ENCODE peak calls at places on chromosome 22, in six cellular contexts. One of them, this sample, is unnamed.

GRCh38 chr22:50015451-50016307 is 3.1 kb upstream of the IL17REL start:
- DNase-seq in tibial nerve: no peak
- DNase-seq in kidney: peak
- DNase-seq in AG10803: no peak
- DNase-seq in fibroblast of lung: no peak
- DNase-seq in brain microvascular endothelial cell: no peak
- DNase-seq in this sample: no peak

GRCh38 chr22:47434336-47435203 is 672.1 kb downstream of the TBC1D22A start:
- DNase-seq in tibial nerve: no peak
- DNase-seq in kidney: no peak
- DNase-seq in AG10803: no peak
- DNase-seq in fibroblast of lung: no peak
- DNase-seq in brain microvascular endothelial cell: no peak
- DNase-seq in this sample: no peak

GRCh38 chr22:43880743-43881055 is 11.1 kb downstream of the PNPLA5 start:
- DNase-seq in tibial nerve: no peak
- DNase-seq in kidney: no peak
- DNase-seq in AG10803: no peak
- DNase-seq in fibroblast of lung: no peak
- DNase-seq in brain microvascular endothelial cell: no peak
- DNase-seq in this sample: no peak

GRCh38 chr22:24937114-24937513 is 9.4 kb downstream of the LHFPL7 start:
- DNase-seq in tibial nerve: no peak
- DNase-seq in kidney: no peak
- DNase-seq in AG10803: no peak
- DNase-seq in fibroblast of lung: peak
- DNase-seq in brain microvascular endothelial cell: peak
- DNase-seq in this sample: peak

GRCh38 chr22:32800158-32800557 is 1.3 kb upstream of the TIMP3 start:
- DNase-seq in tibial nerve: no peak
- DNase-seq in kidney: no peak
- DNase-seq in AG10803: no peak
- DNase-seq in fibroblast of lung: no peak
- DNase-seq in brain microvascular endothelial cell: no peak
- DNase-seq in this sample: no peak

GRCh38 chr22:48345631-48346030 is 1482.0 kb downstream of the BRD1 start:
- DNase-seq in tibial nerve: no peak
- DNase-seq in kidney: peak
- DNase-seq in AG10803: no peak
- DNase-seq in fibroblast of lung: no peak
- DNase-seq in brain microvascular endothelial cell: no peak
- DNase-seq in this sample: no peak

GRCh38 chr22:24037851-24038765 is 27.0 kb downstream of the CABIN1 start:
- DNase-seq in tibial nerve: no peak
- DNase-seq in kidney: no peak
- DNase-seq in AG10803: no peak
- DNase-seq in fibroblast of lung: no peak
- DNase-seq in brain microvascular endothelial cell: no peak
- DNase-seq in this sample: no peak

GRCh38 chr22:50270302-50271010 is at the start of gene MAPK11:
- DNase-seq in tibial nerve: peak
- DNase-seq in kidney: peak
- DNase-seq in AG10803: peak
- DNase-seq in fibroblast of lung: peak
- DNase-seq in brain microvascular endothelial cell: peak
- DNase-seq in this sample: peak

GRCh38 chr22:49380095-49380827 is 447.4 kb downstream of the BRD1 start:
- DNase-seq in tibial nerve: no peak
- DNase-seq in kidney: no peak
- DNase-seq in AG10803: no peak
- DNase-seq in fibroblast of lung: no peak
- DNase-seq in brain microvascular endothelial cell: no peak
- DNase-seq in this sample: no peak

GRCh38 chr22:49736538-49736937 is 91.1 kb downstream of the BRD1 start:
- DNase-seq in tibial nerve: no peak
- DNase-seq in kidney: peak
- DNase-seq in AG10803: no peak
- DNase-seq in fibroblast of lung: no peak
- DNase-seq in brain microvascular endothelial cell: no peak
- DNase-seq in this sample: no peak

GRCh38 chr22:49263101-49263500 is 564.6 kb downstream of the BRD1 start:
- DNase-seq in tibial nerve: no peak
- DNase-seq in kidney: no peak
- DNase-seq in AG10803: no peak
- DNase-seq in fibroblast of lung: no peak
- DNase-seq in brain microvascular endothelial cell: no peak
- DNase-seq in this sample: no peak

GRCh38 chr22:26033586-26033985 is 135.7 kb upstream of the SEZ6L start:
- DNase-seq in tibial nerve: no peak
- DNase-seq in kidney: no peak
- DNase-seq in AG10803: no peak
- DNase-seq in fibroblast of lung: no peak
- DNase-seq in brain microvascular endothelial cell: no peak
- DNase-seq in this sample: no peak
- TF ChIP-seq CTCF in tibial nerve: no peak
- TF ChIP-seq CTCF in kidney: no peak
- TF ChIP-seq CTCF in AG10803: no peak
- TF ChIP-seq CTCF in fibroblast of lung: no peak
- TF ChIP-seq CTCF in brain microvascular endothelial cell: no peak
- TF ChIP-seq CTCF in this sample: no peak

GRCh38 chr22:37818397-37819099 is 4.6 kb upstream of the GALR3 start:
- DNase-seq in tibial nerve: no peak
- DNase-seq in kidney: peak
- DNase-seq in AG10803: no peak
- DNase-seq in fibroblast of lung: peak
- DNase-seq in brain microvascular endothelial cell: peak
- DNase-seq in this sample: peak

GRCh38 chr22:37815593-37815992 is 7.6 kb upstream of the GALR3 start:
- DNase-seq in tibial nerve: no peak
- DNase-seq in kidney: no peak
- DNase-seq in AG10803: no peak
- DNase-seq in fibroblast of lung: no peak
- DNase-seq in brain microvascular endothelial cell: no peak
- DNase-seq in this sample: no peak

GRCh38 chr22:37819100-37819433 is 4.1 kb upstream of the GALR3 start:
- DNase-seq in tibial nerve: no peak
- DNase-seq in kidney: no peak
- DNase-seq in AG10803: no peak
- DNase-seq in fibroblast of lung: no peak
- DNase-seq in brain microvascular endothelial cell: no peak
- DNase-seq in this sample: no peak

GRCh38 chr22:37816543-37817180 is 6.5 kb upstream of the GALR3 start:
- DNase-seq in tibial nerve: no peak
- DNase-seq in kidney: no peak
- DNase-seq in AG10803: no peak
- DNase-seq in fibroblast of lung: no peak
- DNase-seq in brain microvascular endothelial cell: no peak
- DNase-seq in this sample: no peak

GRCh38 chr22:37817705-37818311 is 5.4 kb upstream of the GALR3 start:
- DNase-seq in tibial nerve: peak
- DNase-seq in kidney: peak
- DNase-seq in AG10803: peak
- DNase-seq in fibroblast of lung: peak
- DNase-seq in brain microvascular endothelial cell: peak
- DNase-seq in this sample: peak
- H3K4me3 ChIP-seq in tibial nerve: peak
- H3K4me3 ChIP-seq in kidney: peak
- H3K4me3 ChIP-seq in AG10803: peak
- H3K4me3 ChIP-seq in fibroblast of lung: peak
- H3K4me3 ChIP-seq in brain microvascular endothelial cell: peak
- H3K4me3 ChIP-seq in this sample: peak

DNA sequence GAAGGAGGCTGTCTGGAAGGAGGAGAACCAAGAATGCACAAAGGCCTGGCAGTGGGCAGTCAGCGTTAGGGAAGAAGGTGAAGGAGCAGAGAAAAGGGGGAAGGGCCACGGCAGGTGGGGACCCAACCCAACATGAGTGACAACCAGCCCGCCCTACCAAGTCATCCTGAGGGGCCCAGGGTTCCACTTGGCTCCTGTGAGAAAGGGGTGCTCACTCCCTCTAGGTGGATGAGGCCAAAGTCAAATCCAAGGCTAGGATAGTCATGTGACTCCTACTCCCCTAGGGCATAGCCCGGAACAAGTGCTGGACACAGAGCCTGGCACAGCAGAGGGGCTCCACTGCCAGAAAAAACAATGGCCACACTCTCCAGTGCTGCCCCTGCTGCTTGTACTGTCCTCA is 2.2 kb upstream of the DGCR2 start:
- DNase-seq in tibial nerve: no peak
- DNase-seq in kidney: no peak
- DNase-seq in AG10803: no peak
- DNase-seq in fibroblast of lung: no peak
- DNase-seq in brain microvascular endothelial cell: no peak
- DNase-seq in this sample: no peak
- TF ChIP-seq CTCF in tibial nerve: no peak
- TF ChIP-seq CTCF in kidney: no peak
- TF ChIP-seq CTCF in AG10803: no peak
- TF ChIP-seq CTCF in fibroblast of lung: no peak
- TF ChIP-seq CTCF in brain microvascular endothelial cell: no peak
- TF ChIP-seq CTCF in this sample: no peak

GRCh38 chr22:39528681-39529486 is 3.7 kb downstream of the RPS19BP1 start:
- DNase-seq in tibial nerve: peak
- DNase-seq in kidney: peak
- DNase-seq in AG10803: peak
- DNase-seq in fibroblast of lung: peak
- DNase-seq in brain microvascular endothelial cell: peak
- DNase-seq in this sample: peak
- H3K4me3 ChIP-seq in tibial nerve: peak
- H3K4me3 ChIP-seq in kidney: peak
- H3K4me3 ChIP-seq in AG10803: peak
- H3K4me3 ChIP-seq in fibroblast of lung: peak
- H3K4me3 ChIP-seq in brain microvascular endothelial cell: no peak
- H3K4me3 ChIP-seq in this sample: no peak

GRCh38 chr22:18077639-18078328 is at the start of gene PEX26:
- DNase-seq in tibial nerve: peak
- DNase-seq in kidney: peak
- DNase-seq in AG10803: peak
- DNase-seq in fibroblast of lung: peak
- DNase-seq in brain microvascular endothelial cell: peak
- DNase-seq in this sample: peak
- TF ChIP-seq CTCF in tibial nerve: no peak
- TF ChIP-seq CTCF in kidney: no peak
- TF ChIP-seq CTCF in AG10803: no peak
- TF ChIP-seq CTCF in fibroblast of lung: no peak
- TF ChIP-seq CTCF in brain microvascular endothelial cell: no peak
- TF ChIP-seq CTCF in this sample: no peak

GRCh38 chr22:45645150-45645525 is 26.5 kb upstream of the ATXN10 start:
- DNase-seq in tibial nerve: no peak
- DNase-seq in kidney: no peak
- DNase-seq in AG10803: no peak
- DNase-seq in fibroblast of lung: no peak
- DNase-seq in brain microvascular endothelial cell: no peak
- DNase-seq in this sample: no peak

GRCh38 chr22:45648320-45649070 is 23.1 kb upstream of the ATXN10 start:
- DNase-seq in tibial nerve: no peak
- DNase-seq in kidney: no peak
- DNase-seq in AG10803: no peak
- DNase-seq in fibroblast of lung: no peak
- DNase-seq in brain microvascular endothelial cell: no peak
- DNase-seq in this sample: no peak

GRCh38 chr22:45649809-45650208 is 21.8 kb upstream of the ATXN10 start:
- DNase-seq in tibial nerve: no peak
- DNase-seq in kidney: no peak
- DNase-seq in AG10803: no peak
- DNase-seq in fibroblast of lung: no peak
- DNase-seq in brain microvascular endothelial cell: no peak
- DNase-seq in this sample: no peak

GRCh38 chr22:45645526-45646414 is 25.9 kb upstream of the ATXN10 start:
- DNase-seq in tibial nerve: peak
- DNase-seq in kidney: peak
- DNase-seq in AG10803: peak
- DNase-seq in fibroblast of lung: no peak
- DNase-seq in brain microvascular endothelial cell: peak
- DNase-seq in this sample: peak

DNA sequence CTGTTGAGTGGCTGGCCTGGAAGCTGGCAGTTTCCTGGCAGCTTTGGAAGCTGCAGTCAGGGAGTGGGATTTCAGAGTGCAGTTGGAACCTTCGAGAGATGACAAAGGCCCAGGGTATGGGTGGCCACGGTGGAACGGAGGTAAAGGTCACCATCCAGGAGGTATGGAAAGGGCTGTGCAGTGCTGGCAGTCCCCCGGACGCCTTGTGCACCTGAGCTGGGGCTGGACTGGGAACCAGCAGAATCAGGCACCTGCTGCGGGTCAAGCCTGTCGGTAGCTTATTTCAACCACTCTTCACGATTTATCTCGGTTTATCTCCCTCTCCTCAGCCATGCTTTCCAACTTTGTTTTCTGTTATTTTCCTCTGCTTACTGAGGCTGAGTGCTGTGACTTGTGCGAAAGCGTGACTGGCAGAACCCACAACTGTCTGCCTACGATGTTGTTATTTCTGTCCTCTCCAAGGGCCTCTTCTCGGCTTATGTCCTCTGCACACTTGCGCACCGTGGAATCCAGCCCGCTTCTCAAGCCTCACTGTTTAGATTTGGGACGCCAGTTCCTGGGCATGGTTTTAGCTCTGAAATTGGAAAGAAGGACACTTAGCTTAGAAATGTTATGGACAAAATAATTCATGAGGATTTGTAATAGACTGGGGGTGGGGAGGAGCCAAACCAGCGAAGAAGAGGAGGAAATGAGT is 24.0 kb upstream of the ATXN10 start:
- DNase-seq in tibial nerve: no peak
- DNase-seq in kidney: no peak
- DNase-seq in AG10803: no peak
- DNase-seq in fibroblast of lung: no peak
- DNase-seq in brain microvascular endothelial cell: no peak
- DNase-seq in this sample: no peak
- H3K4me3 ChIP-seq in tibial nerve: no peak
- H3K4me3 ChIP-seq in kidney: no peak
- H3K4me3 ChIP-seq in AG10803: no peak
- H3K4me3 ChIP-seq in fibroblast of lung: no peak
- H3K4me3 ChIP-seq in brain microvascular endothelial cell: no peak
- H3K4me3 ChIP-seq in this sample: no peak

DNA sequence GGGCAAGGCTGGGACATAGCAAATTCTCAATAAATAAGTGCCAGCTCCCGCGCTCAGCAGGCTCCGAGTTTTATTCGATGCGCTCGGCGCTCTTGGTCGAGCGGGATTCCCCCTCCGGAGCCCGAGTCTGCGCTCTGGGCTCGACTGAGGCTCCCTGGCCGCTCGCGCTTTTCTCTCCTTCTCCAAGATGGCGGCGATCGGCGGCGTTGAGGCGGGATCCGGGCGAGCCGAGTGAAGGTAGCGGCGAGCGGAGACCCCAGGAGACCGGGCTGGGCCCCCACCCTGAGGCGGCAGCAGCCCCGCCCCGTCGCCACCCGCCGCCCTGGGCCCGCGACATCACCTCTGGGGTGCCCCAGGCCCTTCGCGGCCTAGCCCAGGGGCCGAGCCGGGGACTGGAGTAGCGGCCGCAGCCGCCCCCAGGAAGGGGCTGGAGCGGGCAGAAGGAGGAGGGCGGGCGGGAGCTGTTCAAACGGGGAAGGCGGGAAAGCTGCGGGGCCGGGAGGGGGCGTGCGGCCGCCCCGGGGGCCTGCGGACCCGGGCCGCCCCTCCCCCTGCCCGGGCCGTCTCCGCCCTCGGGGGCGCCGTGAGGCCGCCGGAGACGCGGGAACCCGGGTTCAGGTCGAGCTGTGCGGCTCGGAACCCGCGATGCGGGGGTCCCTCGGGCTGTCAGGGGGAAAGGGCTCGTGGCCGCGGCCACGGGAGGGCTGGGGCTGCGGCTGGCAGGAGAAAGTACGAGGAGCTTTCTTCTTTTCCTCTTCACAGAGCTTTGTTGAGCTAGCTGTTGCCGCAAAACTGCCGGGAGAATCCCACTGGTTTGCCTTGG is at the start of gene HMGXB4:
- DNase-seq in tibial nerve: peak
- DNase-seq in kidney: peak
- DNase-seq in AG10803: peak
- DNase-seq in fibroblast of lung: peak
- DNase-seq in brain microvascular endothelial cell: peak
- DNase-seq in this sample: peak
- TF ChIP-seq CTCF in tibial nerve: peak
- TF ChIP-seq CTCF in kidney: no peak
- TF ChIP-seq CTCF in AG10803: no peak
- TF ChIP-seq CTCF in fibroblast of lung: no peak
- TF ChIP-seq CTCF in brain microvascular endothelial cell: no peak
- TF ChIP-seq CTCF in this sample: no peak

This sample was measured in fibroblast of pulmonary artery.